ENCODE peak calls at places on chromosomes 3 and 15, in four cellular contexts. One of them, this sample, is unnamed.

GRCh38 chr15:66951976-66952375 is 113.4 kb upstream of the SMAD3 start:
- DNase-seq in central memory CD4-positive, alpha-beta T cell: no peak
- DNase-seq in ELR: no peak
- DNase-seq in foreskin fibroblast: no peak
- DNase-seq in this sample: no peak

GRCh38 chr15:78978601-78979179 is 33.8 kb upstream of the CTSH start:
- DNase-seq in foreskin fibroblast: no peak
- DNase-seq in central memory CD4-positive, alpha-beta T cell: no peak
- DNase-seq in ELR: no peak
- DNase-seq in this sample: no peak

GRCh38 chr3:133162906-133163305 is 124.7 kb downstream of the TMEM108 start:
- DNase-seq in central memory CD4-positive, alpha-beta T cell: no peak
- DNase-seq in ELR: no peak
- DNase-seq in foreskin fibroblast: no peak
- DNase-seq in this sample: no peak

GRCh38 chr3:35678552-35679220 is 39.4 kb downstream of the ARPP21 start:
- DNase-seq in central memory CD4-positive, alpha-beta T cell: no peak
- DNase-seq in foreskin fibroblast: peak
- DNase-seq in ELR: no peak
- DNase-seq in this sample: no peak

GRCh38 chr15:61841461-61841860 is 218.8 kb downstream of the VPS13C start:
- DNase-seq in central memory CD4-positive, alpha-beta T cell: no peak
- DNase-seq in foreskin fibroblast: no peak
- DNase-seq in ELR: no peak
- DNase-seq in this sample: no peak

GRCh38 chr15:89680282-89680873 is 1.2 kb upstream of the PLIN1 start:
- DNase-seq in foreskin fibroblast: peak
- DNase-seq in central memory CD4-positive, alpha-beta T cell: no peak
- DNase-seq in ELR: no peak
- DNase-seq in this sample: no peak

GRCh38 chr3:137110392-137110996 is 152.7 kb downstream of the IL20RB start:
- DNase-seq in ELR: peak
- DNase-seq in central memory CD4-positive, alpha-beta T cell: no peak
- DNase-seq in foreskin fibroblast: peak
- DNase-seq in this sample: no peak

GRCh38 chr3:114624047-114624445 is 330.2 kb downstream of the TIGIT start:
- DNase-seq in central memory CD4-positive, alpha-beta T cell: no peak
- DNase-seq in foreskin fibroblast: peak
- DNase-seq in ELR: peak
- DNase-seq in this sample: no peak

GRCh38 chr3:108117245-108117644 is 26.4 kb upstream of the CD47 start:
- DNase-seq in central memory CD4-positive, alpha-beta T cell: no peak
- DNase-seq in ELR: peak
- DNase-seq in foreskin fibroblast: peak
- DNase-seq in this sample: no peak

GRCh38 chr3:172261053-172261452 is 187.2 kb downstream of the GHSR start:
- DNase-seq in ELR: no peak
- DNase-seq in central memory CD4-positive, alpha-beta T cell: no peak
- DNase-seq in foreskin fibroblast: no peak
- DNase-seq in this sample: no peak

GRCh38 chr3:36650271-36650671 is 114.1 kb downstream of the DCLK3 start:
- DNase-seq in central memory CD4-positive, alpha-beta T cell: no peak
- DNase-seq in foreskin fibroblast: peak
- DNase-seq in ELR: no peak
- DNase-seq in this sample: no peak

GRCh38 chr3:187994221-187995085 is 159.5 kb upstream of the LPP start:
- DNase-seq in central memory CD4-positive, alpha-beta T cell: peak
- DNase-seq in foreskin fibroblast: peak
- DNase-seq in ELR: peak
- DNase-seq in this sample: no peak

GRCh38 chr3:94811836-94812235 is 749.0 kb downstream of the NSUN3 start:
- DNase-seq in central memory CD4-positive, alpha-beta T cell: no peak
- DNase-seq in foreskin fibroblast: no peak
- DNase-seq in ELR: no peak
- DNase-seq in this sample: no peak

This sample was measured in keratinocyte.